ENCODE peak calls at places on chromosomes 13 and 19, in four cellular contexts. L is MCF 10A, T is aorta, J is T-cell. H is an unnamed sample.

GRCh38 chr19:48708471-48708870 is 11.1 kb downstream of the MAMSTR start:
- DNase-seq in L (no peak), T (no peak), J (no peak), H (no peak)

GRCh38 chr13:98174995-98175394 is 2.1 kb downstream of the RNF113B start:
- DNase-seq in L (no peak), T (no peak), J (no peak), H (no peak)

GRCh38 chr19:47377208-47377701 is 28.1 kb downstream of the DHX34 start:
- DNase-seq in L (no peak), T (no peak), J (no peak), H (no peak)

GRCh38 chr13:63048648-63049047 is 1633.0 kb upstream of the PCDH20 start:
- DNase-seq in L (peak), T (no peak), J (no peak), H (no peak)

GRCh38 chr13:84896128-84896527 is 903.1 kb downstream of the SLITRK6 start:
- DNase-seq in L (peak), T (no peak), J (no peak), H (peak)

GRCh38 chr13:110298566-110299321 is 8.2 kb downstream of the COL4A1 start:
- DNase-seq in L (no peak), T (peak), J (no peak), H (no peak)

GRCh38 chr13:57633141-57633949 is 1.8 kb downstream of the PCDH17 start:
- DNase-seq in L (no peak), T (peak), J (no peak), H (no peak)

GRCh38 chr19:23764781-23765180 is 6.1 kb upstream of the ZNF681 start:
- DNase-seq in L (no peak), T (no peak), J (no peak), H (no peak)

GRCh38 chr13:35917252-35917941 is 213.8 kb downstream of the DCLK1 start:
- DNase-seq in L (no peak), T (no peak), J (no peak), H (no peak)

GRCh38 chr19:14606627-14607026 is 23.7 kb downstream of the CLEC17A start:
- DNase-seq in L (no peak), T (no peak), J (no peak), H (no peak)

GRCh38 chr19:18945297-18945696 is 4.3 kb upstream of the HOMER3 start:
- DNase-seq in L (no peak), T (no peak), J (no peak), H (no peak)

GRCh38 chr13:95660981-95661581 is 15.9 kb upstream of the DNAJC3 start:
- DNase-seq in L (peak), T (no peak), J (no peak), H (no peak)

GRCh38 chr19:11345122-11345752 is 831 bp downstream of the TMEM205 start:
- DNase-seq in L (peak), T (no peak), J (no peak), H (no peak)

GRCh38 chr19:10219678-10220077 is 11.5 kb downstream of the S1PR2 start:
- DNase-seq in L (peak), T (no peak), J (peak), H (peak)

GRCh38 chr19:51694318-51695085 is 1.4 kb downstream of the SPACA6 start:
- DNase-seq in L (no peak), T (no peak), J (no peak), H (no peak)

GRCh38 chr19:3585301-3586123 is at the start of gene GIPC3:
- DNase-seq in L (no peak), T (no peak), J (no peak), H (no peak)

GRCh38 chr19:41203371-41203770 is 10.4 kb downstream of the CYP2S1 start:
- DNase-seq in L (no peak), T (no peak), J (no peak), H (no peak)

GRCh38 chr19:10655457-10656312 is 1.5 kb downstream of the ILF3 start:
- DNase-seq in L (peak), T (no peak), J (no peak), H (peak)

GRCh38 chr19:18097993-18098890 is 664 bp downstream of the MAST3 start:
- DNase-seq in L (no peak), T (peak), J (no peak), H (no peak)

H was measured in CD4-positive, alpha-beta memory T cell.